ENCODE peak calls at places on chromosomes 1 and 21, in five cellular contexts. C is mucosa of descending colon, T is heart right ventricle, L is HepG2, K is lower lobe of right lung. U is an unnamed sample. For H3K4me1, the result is how much of the 10 kb centered on the place peaks cover.

GRCh38 chr1:36585760-36586072 is 103.0 kb upstream of the CSF3R start:
- ATAC-seq in C (no peak), T (no peak), L (no peak), K (no peak), U (no peak)

GRCh38 chr1:119286587-119287181 is 81.9 kb upstream of the HAO2 start:
- ATAC-seq in C (peak), T (peak), L (peak), K (peak), U (no peak)

GRCh38 chr1:14055442-14056225 is 355.6 kb downstream of the PRDM2 start:
- ATAC-seq in C (peak), T (no peak), L (no peak), K (no peak), U (no peak)

GRCh38 chr21:45818276-45818903 is 163.2 kb upstream of the COL6A1 start:
- ATAC-seq in C (no peak), T (no peak), L (no peak), K (no peak), U (no peak)

GRCh38 chr1:54345116-54345515 is 61.1 kb downstream of the SSBP3 start:
- ATAC-seq in C (peak), T (no peak), L (no peak), K (no peak), U (no peak)

GRCh38 chr1:64033667-64034215 is 169.7 kb upstream of the UBE2U start:
- ATAC-seq in C (no peak), T (peak), L (no peak), K (no peak), U (peak)

GRCh38 chr1:214476958-214477870 is 74.2 kb downstream of the PTPN14 start:
- ATAC-seq in C (no peak), T (no peak), L (no peak), K (peak), U (no peak)

GRCh38 chr1:15751739-15752138 is 6.9 kb upstream of the FBLIM1 start:
- ATAC-seq in C (no peak), T (no peak), L (no peak), K (no peak), U (no peak)

GRCh38 chr1:200179781-200180160 is 152.3 kb downstream of the NR5A2 start:
- ATAC-seq in C (peak), T (no peak), L (no peak), K (no peak), U (no peak)

GRCh38 chr1:88683516-88683847 is 591 bp upstream of the PKN2 start:
- ATAC-seq in C (peak), T (no peak), L (peak), K (peak), U (peak)

GRCh38 chr1:36913523-36914060 is 120.7 kb downstream of the GRIK3 start:
- ATAC-seq in C (no peak), T (no peak), L (no peak), K (no peak), U (no peak)

GRCh38 chr1:228308628-228309547 is 97.7 kb downstream of the TRIM11 start:
- ATAC-seq in C (no peak), T (no peak), L (peak), K (no peak), U (no peak)

GRCh38 chr1:45785583-45785982 is 17.8 kb upstream of the MAST2 start:
- ATAC-seq in C (no peak), T (no peak), L (no peak), K (no peak), U (no peak)

GRCh38 chr1:159924791-159925712 is at the start of gene TAGLN2:
- ATAC-seq in C (peak), T (peak), L (peak), K (peak), U (peak)

GRCh38 chr1:178912597-178912996 is 41.7 kb upstream of the ANGPTL1 start:
- ATAC-seq in C (no peak), T (no peak), L (no peak), K (no peak), U (no peak)

GRCh38 chr1:167472729-167473529 is 45.4 kb downstream of the CD247 start:
- ATAC-seq in C (no peak), T (no peak), L (no peak), K (no peak), U (no peak)

GRCh38 chr1:80536464-80536863 is 1264.3 kb upstream of the ADGRL2 start:
- ATAC-seq in C (no peak), T (no peak), L (no peak), K (no peak), U (no peak)

GRCh38 chr21:38178653-38179503 is 77.9 kb upstream of the KCNJ15 start:
- ATAC-seq in C (no peak), T (no peak), L (no peak), K (no peak), U (no peak)

GRCh38 chr21:42075686-42076471 is 4.8 kb downstream of the UMODL1 start:
- ATAC-seq in C (no peak), T (no peak), L (no peak), K (no peak), U (no peak)
- TF ChIP-seq CTCF in C (no peak), T (no peak), L (no peak), K (no peak), U (no peak)

GRCh38 chr1:109255097-109255651 is 5.8 kb downstream of the CELSR2 start:
- ATAC-seq in C (no peak), T (no peak), L (peak), K (no peak), U (no peak)
- H3K4me1 ChIP-seq in C (under half), T (under half), L (under half), K (under half), U (under half)

GRCh38 chr1:38615680-38616079 is 243.9 kb downstream of the RRAGC start:
- ATAC-seq in C (no peak), T (no peak), L (no peak), K (no peak), U (no peak)
- TF ChIP-seq CTCF in C (no peak), T (no peak), L (no peak), K (no peak), U (no peak)

DNA sequence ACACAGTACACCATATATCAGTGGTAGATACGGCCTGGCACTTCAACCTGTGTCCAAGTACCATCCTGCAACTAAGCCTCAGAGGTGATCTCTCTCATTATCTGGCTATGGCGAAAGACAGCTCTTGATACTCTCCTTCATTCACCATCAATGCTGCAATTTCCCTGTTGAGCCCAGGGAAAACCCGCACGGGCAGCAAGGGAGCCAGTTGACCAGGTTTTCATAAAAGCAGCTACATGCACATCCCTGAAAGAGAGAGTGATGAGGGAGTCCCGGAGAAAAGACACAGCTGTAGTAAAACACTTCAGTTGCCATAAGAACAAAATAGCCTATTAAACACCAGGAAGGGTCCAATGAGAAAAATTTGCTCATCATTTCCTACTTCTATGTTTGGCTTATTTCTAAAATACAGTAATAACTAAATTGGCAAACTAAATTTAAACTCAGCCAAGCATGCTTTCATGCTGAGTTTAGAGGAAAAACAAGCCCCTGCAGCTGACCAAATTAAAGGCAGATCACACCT is 68.4 kb downstream of the CAPZB start:
- ATAC-seq in C (no peak), T (no peak), L (no peak), K (peak), U (no peak)
- H3K4me1 ChIP-seq in C (under half), T (half or more), L (under half), K (half or more), U (half or more)

DNA sequence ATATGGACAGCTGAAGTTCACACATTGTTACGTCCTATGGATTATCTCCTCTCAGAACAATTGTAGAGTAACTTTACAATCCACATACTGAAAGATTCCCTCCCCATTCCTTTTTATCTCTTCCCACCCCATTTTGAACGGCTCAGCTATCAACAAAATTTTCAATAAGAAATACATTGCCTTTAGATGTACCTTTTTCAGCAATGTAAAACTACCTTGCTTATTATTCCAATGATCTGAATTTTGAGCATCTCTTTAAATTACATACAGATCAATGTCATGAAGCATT is 503.7 kb downstream of the SMYD3 start:
- ATAC-seq in C (no peak), T (no peak), L (no peak), K (no peak), U (no peak)
- TF ChIP-seq CTCF in C (no peak), T (peak), L (no peak), K (no peak), U (no peak)

GRCh38 chr1:26694597-26695416 is 1.0 kb upstream of the ARID1A start:
- ATAC-seq in C (no peak), T (no peak), L (no peak), K (no peak), U (no peak)

GRCh38 chr1:26695417-26696190 is at the start of gene ARID1A:
- ATAC-seq in C (peak), T (peak), L (peak), K (peak), U (peak)

GRCh38 chr1:26697441-26697977 is 1.7 kb downstream of the ARID1A start:
- ATAC-seq in C (no peak), T (no peak), L (no peak), K (no peak), U (no peak)

GRCh38 chr1:26696645-26697440 is 1.0 kb downstream of the ARID1A start:
- ATAC-seq in C (peak), T (no peak), L (no peak), K (no peak), U (no peak)

DNA sequence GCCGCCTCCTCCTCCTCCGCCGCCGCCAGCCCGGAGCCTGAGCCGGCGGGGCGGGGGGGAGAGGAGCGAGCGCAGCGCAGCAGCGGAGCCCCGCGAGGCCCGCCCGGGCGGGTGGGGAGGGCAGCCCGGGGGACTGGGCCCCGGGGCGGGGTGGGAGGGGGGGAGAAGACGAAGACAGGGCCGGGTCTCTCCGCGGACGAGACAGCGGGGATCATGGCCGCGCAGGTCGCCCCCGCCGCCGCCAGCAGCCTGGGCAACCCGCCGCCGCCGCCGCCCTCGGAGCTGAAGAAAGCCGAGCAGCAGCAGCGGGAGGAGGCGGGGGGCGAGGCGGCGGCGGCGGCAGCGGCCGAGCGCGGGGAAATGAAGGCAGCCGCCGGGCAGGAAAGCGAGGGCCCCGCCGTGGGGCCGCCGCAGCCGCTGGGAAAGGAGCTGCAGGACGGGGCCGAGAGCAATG is 403 bp downstream of the ARID1A start:
- ATAC-seq in C (no peak), T (peak), L (no peak), K (peak), U (peak)
- H3K4me1 ChIP-seq in C (half or more), T (half or more), L (half or more), K (half or more), U (half or more)

GRCh38 chr1:93846929-93847810 is 31.8 kb downstream of the DNTTIP2 start:
- ATAC-seq in C (peak), T (peak), L (peak), K (peak), U (peak)
- TF ChIP-seq CTCF in C (no peak), T (no peak), L (peak), K (peak), U (no peak)

GRCh38 chr1:162213281-162213909 is 143.9 kb downstream of the NOS1AP start:
- ATAC-seq in C (peak), T (peak), L (peak), K (peak), U (peak)
- H3K4me1 ChIP-seq in C (under half), T (under half), L (under half), K (under half), U (under half)

GRCh38 chr1:27574001-27574781 is 29.8 kb downstream of the AHDC1 start:
- ATAC-seq in C (peak), T (no peak), L (peak), K (no peak), U (no peak)

GRCh38 chr1:27574871-27575831 is 28.8 kb downstream of the AHDC1 start:
- ATAC-seq in C (peak), T (peak), L (peak), K (peak), U (peak)

GRCh38 chr1:27576846-27577245 is 27.1 kb downstream of the AHDC1 start:
- ATAC-seq in C (no peak), T (no peak), L (no peak), K (no peak), U (no peak)

GRCh38 chr1:27577504-27578188 is 26.3 kb downstream of the AHDC1 start:
- ATAC-seq in C (no peak), T (peak), L (no peak), K (no peak), U (no peak)

DNA sequence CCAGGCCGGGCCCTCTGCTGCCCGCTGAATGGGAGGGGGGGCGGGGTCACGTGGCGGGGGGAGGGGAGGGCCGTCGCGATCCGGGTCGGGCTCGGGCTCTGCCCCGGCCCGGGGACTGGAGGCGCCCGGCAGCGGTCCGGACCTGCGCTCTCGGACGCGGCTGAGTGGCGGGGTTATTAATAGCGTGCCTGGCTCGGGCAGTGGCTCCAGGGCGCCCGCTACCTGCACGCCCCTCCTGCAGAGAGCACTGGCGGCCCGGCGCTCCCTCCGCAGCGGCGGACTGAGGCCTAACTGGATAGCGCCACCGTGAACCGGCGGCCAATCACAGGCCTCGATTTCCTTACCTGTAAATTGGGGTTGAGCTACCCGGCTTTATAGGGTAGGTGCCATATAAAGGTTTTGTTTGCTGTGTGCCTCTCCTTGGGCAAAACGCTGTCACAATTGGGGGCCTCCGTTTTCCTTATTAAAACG is 28.0 kb downstream of the AHDC1 start:
- ATAC-seq in C (peak), T (peak), L (peak), K (peak), U (peak)
- TF ChIP-seq CTCF in C (no peak), T (peak), L (peak), K (no peak), U (peak)

DNA sequence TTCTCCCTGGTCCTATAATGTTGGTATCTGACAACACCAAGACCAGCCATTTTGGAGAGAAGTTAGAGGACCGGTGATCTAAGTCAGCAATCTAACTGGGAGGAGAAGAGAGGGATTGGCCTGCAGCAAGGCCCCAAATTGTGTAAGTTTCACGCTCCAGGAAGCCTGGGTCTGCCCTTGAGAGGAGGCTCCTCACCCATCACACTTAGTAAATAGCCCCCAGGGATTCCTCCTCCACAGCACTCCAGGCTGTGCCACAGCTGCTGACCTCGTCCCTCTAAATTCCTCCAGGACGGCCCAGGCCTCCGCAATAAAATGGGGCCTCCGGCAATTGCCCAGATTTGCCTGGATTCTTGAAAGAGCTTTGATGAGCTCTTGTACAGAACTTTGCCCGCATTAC is 90.3 kb downstream of the LAMC2 start:
- ATAC-seq in C (no peak), T (no peak), L (no peak), K (no peak), U (no peak)
- H3K4me1 ChIP-seq in C (under half), T (under half), L (under half), K (under half), U (under half)

U was measured in gastroesophageal sphincter.